ENCODE peak calls at places on chromosomes 6 and 20, in six cellular contexts. Q, I, R, M, V and G are unnamed samples.
A peak's percentile ranks its signal among the peaks of the same experiment; 100 is the strongest.

GRCh38 chr6:166494757-166495486 is 91.6 kb downstream of the RAMACL start:
- DNase-seq in Q (peak; percentile 21), I (no peak), R (no peak), M (no peak), V (no peak), G (no peak)

GRCh38 chr20:19921349-19921793 is 95.8 kb upstream of the NAA20 start:
- DNase-seq in Q (no peak), I (no peak), R (no peak), M (no peak), V (no peak), G (no peak)

GRCh38 chr20:44819936-44820335 is 9.6 kb upstream of the RIMS4 start:
- DNase-seq in Q (no peak), I (no peak), R (no peak), M (no peak), V (no peak), G (no peak)

GRCh38 chr20:48698507-48699267 is 129.1 kb downstream of the PREX1 start:
- DNase-seq in Q (peak; percentile 56), I (peak; percentile 33), R (no peak), M (no peak), V (no peak), G (no peak)

GRCh38 chr6:109526905-109527628 is 44.0 kb upstream of the ZBTB24 start:
- DNase-seq in Q (peak; percentile 80), I (peak; percentile 85), R (peak; percentile 69), M (peak; percentile 65), V (peak; percentile 77), G (peak; percentile 69)

GRCh38 chr6:82097676-82098075 is 149.9 kb downstream of the IBTK start:
- DNase-seq in Q (no peak), I (no peak), R (no peak), M (peak; percentile 30), V (no peak), G (no peak)

GRCh38 chr20:56928007-56928406 is 298.9 kb downstream of the TFAP2C start:
- DNase-seq in Q (no peak), I (peak; percentile 35), R (no peak), M (no peak), V (no peak), G (no peak)

GRCh38 chr6:156597130-156597529 is 180.0 kb upstream of the ARID1B start:
- DNase-seq in Q (no peak), I (peak; percentile 13), R (no peak), M (no peak), V (no peak), G (no peak)

GRCh38 chr20:805713-806112 is 27.8 kb upstream of the FAM110A start:
- DNase-seq in Q (no peak), I (peak; percentile 70), R (peak; percentile 12), M (no peak), V (peak; percentile 31), G (no peak)

GRCh38 chr6:139603554-139603953 is 229.1 kb upstream of the CITED2 start:
- DNase-seq in Q (no peak), I (no peak), R (peak; percentile 27), M (no peak), V (no peak), G (no peak)

GRCh38 chr20:18657575-18657974 is 69.7 kb downstream of the DTD1 start:
- DNase-seq in Q (no peak), I (no peak), R (peak; percentile 87), M (no peak), V (peak; percentile 77), G (no peak)

GRCh38 chr6:115896538-115897129 is 164.1 kb downstream of the FRK start:
- DNase-seq in Q (peak; percentile 39), I (peak; percentile 62), R (peak; percentile 29), M (peak; percentile 14), V (peak; percentile 60), G (peak; percentile 22)

GRCh38 chr20:36210561-36210960 is 25.7 kb upstream of the AAR2 start:
- DNase-seq in Q (no peak), I (no peak), R (no peak), M (no peak), V (no peak), G (no peak)

GRCh38 chr20:15146948-15147347 is 809.5 kb upstream of the FLRT3 start:
- DNase-seq in Q (no peak), I (no peak), R (no peak), M (no peak), V (no peak), G (no peak)

GRCh38 chr6:31399589-31400466 is 3.6 kb upstream of the MICA start:
- DNase-seq in Q (peak; percentile 94), I (peak; percentile 78), R (peak; percentile 80), M (peak; percentile 84), V (peak; percentile 89), G (peak; percentile 73)

GRCh38 chr6:38427492-38428210 is 212.1 kb downstream of the BTBD9 start:
- DNase-seq in Q (no peak), I (no peak), R (no peak), M (no peak), V (no peak), G (no peak)

GRCh38 chr6:118867181-118867580 is 26.8 kb upstream of the ASF1A start:
- DNase-seq in Q (no peak), I (no peak), R (peak; percentile 79), M (no peak), V (peak; percentile 9), G (no peak)

GRCh38 chr6:118869894-118870665 is 23.9 kb upstream of the ASF1A start:
- DNase-seq in Q (no peak), I (no peak), R (no peak), M (peak; percentile 36), V (peak; percentile 46), G (no peak)

GRCh38 chr20:36647194-36648121 is 1.5 kb upstream of the SLA2 start:
- DNase-seq in Q (no peak), I (peak; percentile 86), R (no peak), M (peak; percentile 96), V (no peak), G (no peak)

GRCh38 chr20:40186826-40187225 is 502.2 kb downstream of the MAFB start:
- DNase-seq in Q (no peak), I (no peak), R (no peak), M (no peak), V (no peak), G (no peak)

GRCh38 chr20:63468421-63468820 is 4.0 kb downstream of the KCNQ2 start:
- DNase-seq in Q (no peak), I (no peak), R (no peak), M (no peak), V (no peak), G (no peak)
- H3K4me3 ChIP-seq in Q (no peak overlapping the region), I (no peak overlapping the region), R (no peak overlapping the region), M (no peak overlapping the region), V (no peak overlapping the region), G (no peak overlapping the region)

DNA sequence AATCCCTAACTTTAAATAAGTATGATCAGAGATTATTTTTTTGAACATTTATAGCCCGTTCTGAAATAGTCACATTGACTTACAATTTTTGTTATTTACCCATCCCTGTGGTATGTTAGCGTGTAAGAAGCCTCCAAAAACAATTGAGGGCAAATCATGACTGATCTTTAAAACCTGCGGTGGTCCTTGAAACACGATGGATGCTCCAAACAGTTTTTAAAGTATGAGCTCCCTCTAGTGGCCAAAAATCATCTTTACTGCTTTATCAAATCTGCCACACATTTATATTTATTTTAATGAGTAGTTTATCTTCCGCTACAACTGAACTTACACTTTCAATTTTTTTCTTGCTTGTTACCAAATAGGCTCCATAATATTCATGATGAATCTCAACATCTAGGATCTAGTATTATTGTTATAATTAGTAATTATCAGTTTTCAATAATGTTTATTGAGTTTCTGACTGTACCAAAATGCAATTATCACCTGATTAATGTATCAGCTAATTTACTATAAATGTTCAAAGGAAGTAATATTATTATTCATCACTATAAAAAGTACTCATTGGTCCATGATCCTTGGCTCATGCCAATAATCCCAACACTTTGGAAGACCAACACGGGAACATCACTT is 52.2 kb downstream of the MARCKS start:
- DNase-seq in Q (peak; percentile 69), I (peak; percentile 80), R (peak; percentile 79), M (peak; percentile 45), V (peak; percentile 76), G (peak; percentile 59)
- H2AFZ ChIP-seq in Q (no peak overlapping the region), I (no peak overlapping the region), R (no peak overlapping the region), M (no peak overlapping the region), V (no peak overlapping the region), G (no peak overlapping the region)

GRCh38 chr6:46014511-46015118 is 1.0 kb downstream of the CLIC5 start:
- DNase-seq in Q (no peak), I (peak; percentile 65), R (no peak), M (no peak), V (no peak), G (no peak)

GRCh38 chr6:46013639-46014038 is 2.0 kb downstream of the CLIC5 start:
- DNase-seq in Q (no peak), I (peak; percentile 7), R (no peak), M (no peak), V (no peak), G (no peak)

GRCh38 chr6:46015119-46015968 is at the start of gene CLIC5:
- DNase-seq in Q (no peak), I (peak; percentile 65), R (no peak), M (no peak), V (no peak), G (peak; percentile 35)

GRCh38 chr6:46016063-46016608 is 476 bp upstream of the CLIC5 start:
- DNase-seq in Q (no peak), I (no peak), R (no peak), M (no peak), V (no peak), G (no peak)

GRCh38 chr6:46014054-46014453 is 1.6 kb downstream of the CLIC5 start:
- DNase-seq in Q (no peak), I (no peak), R (no peak), M (no peak), V (no peak), G (no peak)
- H3K4me3 ChIP-seq in Q (no peak overlapping the region), I (peak overlapping the region; percentile 66), R (no peak overlapping the region), M (no peak overlapping the region), V (no peak overlapping the region), G (peak overlapping the region; percentile 76)

GRCh38 chr6:29964553-29964903 is 22.2 kb downstream of the HLA-A start:
- DNase-seq in Q (no peak), I (peak; percentile 7), R (no peak), M (no peak), V (no peak), G (no peak)

GRCh38 chr6:29967379-29968010 is 25.2 kb downstream of the HLA-A start:
- DNase-seq in Q (peak; percentile 96), I (peak; percentile 16), R (no peak), M (peak; percentile 81), V (no peak), G (peak; percentile 36)

GRCh38 chr6:29964904-29965872 is 22.9 kb downstream of the HLA-A start:
- DNase-seq in Q (peak; percentile 98), I (peak; percentile 81), R (peak; percentile 91), M (peak; percentile 94), V (peak; percentile 87), G (peak; percentile 96)

GRCh38 chr6:29968130-29968529 is 25.8 kb downstream of the HLA-A start:
- DNase-seq in Q (no peak), I (no peak), R (peak; percentile 41), M (peak; percentile 35), V (no peak), G (no peak)

DNA sequence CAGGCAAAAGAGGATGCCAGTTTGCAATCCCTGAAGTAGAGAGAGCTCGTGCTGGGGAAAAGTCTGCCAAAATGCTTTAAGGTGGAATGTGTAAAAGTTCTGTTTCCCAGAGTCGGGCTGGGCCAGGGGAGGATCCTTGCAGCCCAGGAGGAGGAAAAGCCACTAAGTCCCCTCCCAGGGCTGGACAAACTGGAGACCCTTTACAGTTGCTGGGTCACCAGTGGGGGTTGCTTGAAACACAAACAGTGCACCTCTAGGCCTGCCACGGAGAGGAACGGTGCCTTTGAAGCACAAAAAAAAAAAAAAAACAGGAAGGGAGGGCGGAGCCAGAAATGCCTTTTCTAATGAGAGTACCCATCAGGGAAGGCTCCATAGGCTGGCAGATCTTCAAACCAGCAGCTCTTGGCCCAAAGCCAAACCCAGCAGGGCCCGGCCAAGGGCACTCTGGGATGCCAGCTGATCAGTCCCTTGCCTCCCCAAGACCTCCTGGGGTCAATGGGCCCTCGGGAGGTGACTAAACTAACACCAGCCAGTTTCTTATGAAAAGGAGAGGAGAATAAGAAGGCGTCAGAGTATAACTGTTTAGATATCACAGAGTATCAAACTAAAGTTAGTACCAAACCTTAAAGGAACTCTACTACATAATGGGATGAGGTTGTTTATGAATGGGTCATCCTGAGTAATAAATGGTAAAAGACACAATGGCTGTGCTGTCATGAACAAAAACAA is 23.7 kb downstream of the HLA-A start:
- DNase-seq in Q (peak; percentile 82), I (peak; percentile 31), R (peak; percentile 57), M (peak; percentile 95), V (peak; percentile 43), G (peak; percentile 92)
- H2AFZ ChIP-seq in Q (peak overlapping the region; percentile 63), I (peak overlapping the region; percentile 30), R (peak overlapping the region; percentile 83), M (no peak overlapping the region), V (peak overlapping the region; percentile 55), G (peak overlapping the region; percentile 26)